ENCODE peak calls at places on chromosome 18, in ten cellular contexts. F is cerebellum, A is dorsolateral prefrontal cortex, B is substantia nigra, K is SK-N-DZ, Q is heart left ventricle, C is ovary, V is HuH-7.5, H is endothelial cell, D is right lobe of liver. O is an unnamed sample.

GRCh38 chr18:10900435-10900834 is 248.9 kb downstream of the PIEZO2 start:
- DNase-seq in F (no peak), A (no peak), B (no peak), K (no peak), Q (no peak), C (no peak), V (peak), H (no peak), D (peak), O (no peak)

GRCh38 chr18:22170421-22171262 is 1.3 kb downstream of the GATA6 start:
- DNase-seq in F (no peak), A (no peak), B (no peak), K (no peak), Q (peak), C (peak), V (peak), H (no peak), D (peak), O (no peak)

GRCh38 chr18:36387296-36387695 is 89.8 kb downstream of the FHOD3 start:
- DNase-seq in F (no peak), A (no peak), B (no peak), K (no peak), Q (no peak), C (no peak), V (no peak), H (no peak), D (no peak), O (no peak)

GRCh38 chr18:70781860-70782453 is 493.1 kb downstream of the SOCS6 start:
- DNase-seq in F (peak), A (no peak), B (peak), K (peak), Q (peak), C (no peak), V (peak), H (peak), D (peak), O (peak)

GRCh38 chr18:36758623-36759022 is 70.2 kb downstream of the TPGS2 start:
- DNase-seq in F (no peak), A (no peak), B (no peak), K (peak), Q (no peak), C (no peak), V (no peak), H (no peak), D (no peak), O (no peak)

GRCh38 chr18:71327443-71328120 is 1038.7 kb downstream of the SOCS6 start:
- DNase-seq in F (no peak), A (no peak), B (no peak), K (no peak), Q (no peak), C (no peak), V (no peak), H (no peak), D (no peak), O (no peak)

GRCh38 chr18:77081387-77081773 is 51.2 kb downstream of the MBP start:
- DNase-seq in F (no peak), A (no peak), B (no peak), K (no peak), Q (no peak), C (no peak), V (no peak), H (no peak), D (no peak), O (no peak)

GRCh38 chr18:58897994-58898393 is 33.3 kb downstream of the ZNF532 start:
- DNase-seq in F (no peak), A (no peak), B (no peak), K (no peak), Q (no peak), C (no peak), V (no peak), H (no peak), D (no peak), O (no peak)

GRCh38 chr18:28439870-28440269 is 262.9 kb upstream of the CDH2 start:
- DNase-seq in F (no peak), A (no peak), B (no peak), K (peak), Q (no peak), C (no peak), V (no peak), H (no peak), D (no peak), O (no peak)

GRCh38 chr18:46622999-46623398 is 34.0 kb downstream of the LOXHD1 start:
- DNase-seq in F (peak), A (no peak), B (no peak), K (no peak), Q (no peak), C (no peak), V (no peak), H (no peak), D (no peak), O (no peak)

GRCh38 chr18:74116628-74117554 is 30.7 kb downstream of the FBXO15 start:
- DNase-seq in F (no peak), A (no peak), B (no peak), K (no peak), Q (no peak), C (no peak), V (no peak), H (peak), D (no peak), O (no peak)

GRCh38 chr18:34820360-34820759 is 110.3 kb downstream of the DTNA start:
- DNase-seq in F (no peak), A (no peak), B (no peak), K (no peak), Q (no peak), C (no peak), V (no peak), H (no peak), D (no peak), O (no peak)

GRCh38 chr18:54263904-54264336 is 5.4 kb upstream of the POLI start:
- DNase-seq in F (no peak), A (no peak), B (no peak), K (no peak), Q (no peak), C (no peak), V (no peak), H (no peak), D (no peak), O (no peak)

O was measured in stomach.